ENCODE peak calls at places on chromosome 2, in four cellular contexts. One of them, this sample, is unnamed.

GRCh38 chr2:227706859-227707258 is 11.0 kb downstream of the SLC19A3 start:
- DNase-seq in GM12878: no peak
- DNase-seq in K562: no peak
- DNase-seq in HepG2: peak
- DNase-seq in this sample: no peak

GRCh38 chr2:24399434-24400206 is 39.3 kb upstream of the ITSN2 start:
- DNase-seq in GM12878: no peak
- DNase-seq in K562: no peak
- DNase-seq in HepG2: peak
- DNase-seq in this sample: no peak

GRCh38 chr2:177579486-177580036 is 187.0 kb downstream of the AGPS start:
- DNase-seq in GM12878: no peak
- DNase-seq in K562: no peak
- DNase-seq in HepG2: peak
- DNase-seq in this sample: no peak

GRCh38 chr2:239376942-239377531 is 23.8 kb downstream of the HDAC4 start:
- DNase-seq in GM12878: no peak
- DNase-seq in K562: no peak
- DNase-seq in HepG2: no peak
- DNase-seq in this sample: no peak

GRCh38 chr2:26729311-26729710 is 34.8 kb upstream of the SLC35F6 start:
- DNase-seq in GM12878: no peak
- DNase-seq in K562: no peak
- DNase-seq in HepG2: no peak
- DNase-seq in this sample: no peak

GRCh38 chr2:239522740-239523119 is 121.9 kb upstream of the HDAC4 start:
- DNase-seq in GM12878: no peak
- DNase-seq in K562: no peak
- DNase-seq in HepG2: no peak
- DNase-seq in this sample: no peak

GRCh38 chr2:201797175-201797840 is 9.0 kb upstream of the CDK15 start:
- DNase-seq in GM12878: no peak
- DNase-seq in K562: no peak
- DNase-seq in HepG2: no peak
- DNase-seq in this sample: no peak

GRCh38 chr2:23843051-23843976 is 83.6 kb downstream of the ATAD2B start:
- DNase-seq in GM12878: no peak
- DNase-seq in K562: no peak
- DNase-seq in HepG2: peak
- DNase-seq in this sample: no peak

GRCh38 chr2:28164280-28164801 is 228.3 kb upstream of the FOSL2 start:
- DNase-seq in GM12878: no peak
- DNase-seq in K562: no peak
- DNase-seq in HepG2: no peak
- DNase-seq in this sample: no peak

GRCh38 chr2:64637000-64637628 is 16.6 kb downstream of the SERTAD2 start:
- DNase-seq in GM12878: peak
- DNase-seq in K562: no peak
- DNase-seq in HepG2: no peak
- DNase-seq in this sample: no peak

GRCh38 chr2:175932675-175933074 is 69.4 kb downstream of the LNPK start:
- DNase-seq in GM12878: no peak
- DNase-seq in K562: no peak
- DNase-seq in HepG2: no peak
- DNase-seq in this sample: no peak

GRCh38 chr2:100767224-100767653 is 52.7 kb upstream of the NPAS2 start:
- DNase-seq in GM12878: no peak
- DNase-seq in K562: no peak
- DNase-seq in HepG2: no peak
- DNase-seq in this sample: no peak

GRCh38 chr2:221554769-221555510 is 17.2 kb downstream of the EPHA4 start:
- DNase-seq in GM12878: peak
- DNase-seq in K562: no peak
- DNase-seq in HepG2: no peak
- DNase-seq in this sample: peak

GRCh38 chr2:23549051-23549450 is 164.1 kb downstream of the KLHL29 start:
- DNase-seq in GM12878: no peak
- DNase-seq in K562: no peak
- DNase-seq in HepG2: no peak
- DNase-seq in this sample: no peak

GRCh38 chr2:85385746-85386145 is 24.4 kb downstream of the CAPG start:
- DNase-seq in GM12878: no peak
- DNase-seq in K562: no peak
- DNase-seq in HepG2: no peak
- DNase-seq in this sample: no peak

GRCh38 chr2:71599646-71600236 is 146.4 kb downstream of the DYSF start:
- DNase-seq in GM12878: no peak
- DNase-seq in K562: no peak
- DNase-seq in HepG2: no peak
- DNase-seq in this sample: no peak

GRCh38 chr2:239929504-239929903 is 95.6 kb downstream of the NDUFA10 start:
- DNase-seq in GM12878: no peak
- DNase-seq in K562: no peak
- DNase-seq in HepG2: no peak
- DNase-seq in this sample: peak

GRCh38 chr2:190829642-190830041 is 51.0 kb upstream of the GLS start:
- DNase-seq in GM12878: no peak
- DNase-seq in K562: no peak
- DNase-seq in HepG2: no peak
- DNase-seq in this sample: no peak

GRCh38 chr2:129801575-129801974 is 177.9 kb upstream of the RAB6C start:
- DNase-seq in GM12878: no peak
- DNase-seq in K562: no peak
- DNase-seq in HepG2: no peak
- DNase-seq in this sample: no peak

GRCh38 chr2:1140389-1141003 is 189.8 kb downstream of the SNTG2 start:
- DNase-seq in GM12878: no peak
- DNase-seq in K562: peak
- DNase-seq in HepG2: peak
- DNase-seq in this sample: peak

GRCh38 chr2:9057939-9058761 is 54.7 kb upstream of the MBOAT2 start:
- DNase-seq in GM12878: no peak
- DNase-seq in K562: no peak
- DNase-seq in HepG2: no peak
- DNase-seq in this sample: no peak

GRCh38 chr2:147491491-147491890 is 353.3 kb upstream of the ACVR2A start:
- DNase-seq in GM12878: no peak
- DNase-seq in K562: no peak
- DNase-seq in HepG2: no peak
- DNase-seq in this sample: no peak

GRCh38 chr2:121175326-121175725 is 109.7 kb downstream of the TFCP2L1 start:
- DNase-seq in GM12878: no peak
- DNase-seq in K562: no peak
- DNase-seq in HepG2: no peak
- DNase-seq in this sample: no peak

GRCh38 chr2:25341031-25341727 is 546 bp downstream of the DNMT3A start:
- DNase-seq in GM12878: no peak
- DNase-seq in K562: peak
- DNase-seq in HepG2: no peak
- DNase-seq in this sample: no peak

GRCh38 chr2:236830931-236831330 is 254.8 kb upstream of the COPS8 start:
- DNase-seq in GM12878: no peak
- DNase-seq in K562: no peak
- DNase-seq in HepG2: no peak
- DNase-seq in this sample: no peak

GRCh38 chr2:240906141-240906910 is at the start of gene CROCC2:
- DNase-seq in GM12878: no peak
- DNase-seq in K562: no peak
- DNase-seq in HepG2: no peak
- DNase-seq in this sample: no peak

GRCh38 chr2:120647487-120647886 is 88.2 kb upstream of the GLI2 start:
- DNase-seq in GM12878: no peak
- DNase-seq in K562: no peak
- DNase-seq in HepG2: no peak
- DNase-seq in this sample: no peak

GRCh38 chr2:172908275-172908674 is 167.4 kb upstream of the MAP3K20 start:
- DNase-seq in GM12878: no peak
- DNase-seq in K562: no peak
- DNase-seq in HepG2: no peak
- DNase-seq in this sample: no peak

GRCh38 chr2:107543793-107544192 is 282.9 kb upstream of the RGPD4 start:
- DNase-seq in GM12878: no peak
- DNase-seq in K562: no peak
- DNase-seq in HepG2: no peak
- DNase-seq in this sample: no peak

GRCh38 chr2:3317277-3317685 is 60.3 kb downstream of the EIPR1 start:
- DNase-seq in GM12878: no peak
- DNase-seq in K562: no peak
- DNase-seq in HepG2: no peak
- DNase-seq in this sample: no peak

GRCh38 chr2:5691659-5692529 is at the start of gene SOX11:
- DNase-seq in GM12878: no peak
- DNase-seq in K562: no peak
- DNase-seq in HepG2: no peak
- DNase-seq in this sample: peak

GRCh38 chr2:152434395-152435182 is 99.6 kb downstream of the FMNL2 start:
- DNase-seq in GM12878: no peak
- DNase-seq in K562: no peak
- DNase-seq in HepG2: no peak
- DNase-seq in this sample: no peak

GRCh38 chr2:223945755-223946154 is 620 bp upstream of the WDFY1 start:
- DNase-seq in GM12878: no peak
- DNase-seq in K562: no peak
- DNase-seq in HepG2: no peak
- DNase-seq in this sample: no peak

GRCh38 chr2:223943561-223944008 is 1.6 kb downstream of the WDFY1 start:
- DNase-seq in GM12878: no peak
- DNase-seq in K562: peak
- DNase-seq in HepG2: peak
- DNase-seq in this sample: no peak

GRCh38 chr2:223944704-223945531 is at the start of gene WDFY1:
- DNase-seq in GM12878: no peak
- DNase-seq in K562: peak
- DNase-seq in HepG2: peak
- DNase-seq in this sample: peak

GRCh38 chr2:223943135-223943534 is 2.0 kb downstream of the WDFY1 start:
- DNase-seq in GM12878: no peak
- DNase-seq in K562: no peak
- DNase-seq in HepG2: no peak
- DNase-seq in this sample: no peak

GRCh38 chr2:223944166-223944703 is 900 bp downstream of the WDFY1 start:
- DNase-seq in GM12878: no peak
- DNase-seq in K562: peak
- DNase-seq in HepG2: peak
- DNase-seq in this sample: peak
- TF ChIP-seq TCF7 in GM12878: no peak
- TF ChIP-seq TCF7 in K562: no peak
- TF ChIP-seq TCF7 in HepG2: no peak
- TF ChIP-seq TCF7 in this sample: no peak

DNA sequence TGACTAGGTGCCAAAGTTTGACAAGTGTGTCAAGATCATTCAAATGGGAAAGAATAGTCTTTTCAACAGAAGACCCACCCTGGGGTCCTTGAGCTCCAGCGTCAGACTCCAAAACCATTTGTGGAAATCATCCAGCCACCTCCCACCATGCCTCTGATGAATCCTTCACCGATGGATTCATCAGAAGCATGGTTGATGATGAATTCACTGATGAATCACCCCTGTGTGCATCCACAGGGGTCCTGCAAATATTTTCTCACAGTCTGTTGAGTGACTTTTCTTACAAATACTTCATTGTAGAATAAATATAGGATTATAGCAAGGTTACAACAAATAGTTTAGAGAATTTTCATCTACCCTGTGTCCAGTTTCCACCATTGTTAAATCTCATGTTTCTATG is 4.3 kb downstream of the UGT1A9 start:
- DNase-seq in GM12878: no peak
- DNase-seq in K562: no peak
- DNase-seq in HepG2: no peak
- DNase-seq in this sample: no peak
- TF ChIP-seq TCF7 in GM12878: no peak
- TF ChIP-seq TCF7 in K562: no peak
- TF ChIP-seq TCF7 in HepG2: no peak
- TF ChIP-seq TCF7 in this sample: no peak

GRCh38 chr2:12605936-12606335 is 110.8 kb upstream of the TRIB2 start:
- DNase-seq in GM12878: no peak
- DNase-seq in K562: no peak
- DNase-seq in HepG2: no peak
- DNase-seq in this sample: no peak

GRCh38 chr2:12603781-12604180 is 113.0 kb upstream of the TRIB2 start:
- DNase-seq in GM12878: no peak
- DNase-seq in K562: no peak
- DNase-seq in HepG2: no peak
- DNase-seq in this sample: no peak

GRCh38 chr2:12605366-12605765 is 111.4 kb upstream of the TRIB2 start:
- DNase-seq in GM12878: no peak
- DNase-seq in K562: no peak
- DNase-seq in HepG2: no peak
- DNase-seq in this sample: no peak

GRCh38 chr2:12604248-12604801 is 112.4 kb upstream of the TRIB2 start:
- DNase-seq in GM12878: no peak
- DNase-seq in K562: peak
- DNase-seq in HepG2: no peak
- DNase-seq in this sample: no peak

GRCh38 chr2:12602661-12603060 is 114.1 kb upstream of the TRIB2 start:
- DNase-seq in GM12878: no peak
- DNase-seq in K562: no peak
- DNase-seq in HepG2: no peak
- DNase-seq in this sample: no peak
- TF ChIP-seq TCF7 in GM12878: no peak
- TF ChIP-seq TCF7 in K562: no peak
- TF ChIP-seq TCF7 in HepG2: no peak
- TF ChIP-seq TCF7 in this sample: no peak

GRCh38 chr2:33672896-33673295 is 73.8 kb upstream of the FAM98A start:
- DNase-seq in GM12878: no peak
- DNase-seq in K562: no peak
- DNase-seq in HepG2: no peak
- DNase-seq in this sample: no peak

GRCh38 chr2:33672389-33672788 is 73.3 kb upstream of the FAM98A start:
- DNase-seq in GM12878: no peak
- DNase-seq in K562: no peak
- DNase-seq in HepG2: no peak
- DNase-seq in this sample: no peak

GRCh38 chr2:33673937-33674336 is 74.8 kb upstream of the FAM98A start:
- DNase-seq in GM12878: no peak
- DNase-seq in K562: no peak
- DNase-seq in HepG2: no peak
- DNase-seq in this sample: no peak

GRCh38 chr2:33671198-33671597 is 72.1 kb upstream of the FAM98A start:
- DNase-seq in GM12878: no peak
- DNase-seq in K562: no peak
- DNase-seq in HepG2: no peak
- DNase-seq in this sample: no peak

DNA sequence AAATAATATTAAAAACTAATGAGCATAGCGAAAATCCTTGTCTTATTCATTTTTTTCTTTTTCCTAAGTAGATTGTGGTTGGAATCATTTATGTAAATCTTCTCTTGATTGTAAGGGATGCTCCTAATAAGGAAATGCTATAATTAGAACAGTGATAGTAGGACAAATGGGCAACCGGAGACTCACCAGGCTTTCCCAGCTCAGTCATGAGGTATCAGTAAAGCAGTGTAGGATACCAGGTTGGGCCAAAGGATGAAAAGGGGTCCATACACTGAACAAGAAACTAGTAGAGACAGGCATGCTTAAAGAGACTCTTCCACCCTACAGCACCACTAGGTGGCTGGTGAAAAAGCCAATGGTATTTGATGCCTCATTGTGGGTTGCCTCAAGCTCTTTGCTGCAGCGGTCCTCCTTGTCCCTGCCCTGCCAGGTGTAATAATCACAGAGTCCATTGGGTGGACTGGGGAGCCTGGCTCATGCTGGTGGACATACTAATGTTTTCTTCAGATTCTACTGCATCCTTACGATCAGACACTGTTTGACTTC is 71.4 kb upstream of the FAM98A start:
- DNase-seq in GM12878: no peak
- DNase-seq in K562: peak
- DNase-seq in HepG2: no peak
- DNase-seq in this sample: peak
- TF ChIP-seq TCF7 in GM12878: no peak
- TF ChIP-seq TCF7 in K562: no peak
- TF ChIP-seq TCF7 in HepG2: no peak
- TF ChIP-seq TCF7 in this sample: no peak

This sample was measured in WTC11.